ENCODE peak calls at places on chromosomes 11 and 22, in six cellular contexts. One of them, this sample, is unnamed.

GRCh38 chr11:6736495-6737121 is 35.2 kb downstream of the OR2AG2 start:
- DNase-seq in G401: no peak
- DNase-seq in T-helper 2 cell: peak
- DNase-seq in foreskin fibroblast: no peak
- DNase-seq in activated CD4-positive, CD25-positive, alpha-beta regulatory T cell: no peak
- DNase-seq in activated CD8-positive, alpha-beta memory T cell treated with anti-CD3 and anti-CD28 coated beads for 1 hour: no peak
- DNase-seq in this sample: no peak

GRCh38 chr22:39144101-39144815 is 8.2 kb downstream of the CBX7 start:
- DNase-seq in G401: peak
- DNase-seq in T-helper 2 cell: peak
- DNase-seq in foreskin fibroblast: peak
- DNase-seq in activated CD4-positive, CD25-positive, alpha-beta regulatory T cell: no peak
- DNase-seq in activated CD8-positive, alpha-beta memory T cell treated with anti-CD3 and anti-CD28 coated beads for 1 hour: no peak
- DNase-seq in this sample: peak

GRCh38 chr11:105910095-105910715 is 111.8 kb downstream of the MSANTD4 start:
- DNase-seq in G401: no peak
- DNase-seq in T-helper 2 cell: no peak
- DNase-seq in foreskin fibroblast: peak
- DNase-seq in activated CD4-positive, CD25-positive, alpha-beta regulatory T cell: no peak
- DNase-seq in activated CD8-positive, alpha-beta memory T cell treated with anti-CD3 and anti-CD28 coated beads for 1 hour: no peak
- DNase-seq in this sample: no peak

GRCh38 chr11:95145430-95146063 is 55.9 kb downstream of the ENDOD1 start:
- DNase-seq in G401: no peak
- DNase-seq in T-helper 2 cell: no peak
- DNase-seq in foreskin fibroblast: no peak
- DNase-seq in activated CD4-positive, CD25-positive, alpha-beta regulatory T cell: no peak
- DNase-seq in activated CD8-positive, alpha-beta memory T cell treated with anti-CD3 and anti-CD28 coated beads for 1 hour: no peak
- DNase-seq in this sample: no peak

GRCh38 chr22:32202539-32203180 is 2.2 kb downstream of the RFPL2 start:
- DNase-seq in G401: peak
- DNase-seq in T-helper 2 cell: peak
- DNase-seq in foreskin fibroblast: peak
- DNase-seq in activated CD4-positive, CD25-positive, alpha-beta regulatory T cell: no peak
- DNase-seq in activated CD8-positive, alpha-beta memory T cell treated with anti-CD3 and anti-CD28 coated beads for 1 hour: no peak
- DNase-seq in this sample: peak

GRCh38 chr11:86183694-86184093 is 60.9 kb upstream of the EED start:
- DNase-seq in G401: no peak
- DNase-seq in T-helper 2 cell: peak
- DNase-seq in foreskin fibroblast: peak
- DNase-seq in activated CD4-positive, CD25-positive, alpha-beta regulatory T cell: no peak
- DNase-seq in activated CD8-positive, alpha-beta memory T cell treated with anti-CD3 and anti-CD28 coated beads for 1 hour: no peak
- DNase-seq in this sample: no peak

GRCh38 chr11:60378359-60378758 is at the start of gene MS4A7:
- DNase-seq in G401: no peak
- DNase-seq in T-helper 2 cell: peak
- DNase-seq in foreskin fibroblast: no peak
- DNase-seq in activated CD4-positive, CD25-positive, alpha-beta regulatory T cell: no peak
- DNase-seq in activated CD8-positive, alpha-beta memory T cell treated with anti-CD3 and anti-CD28 coated beads for 1 hour: no peak
- DNase-seq in this sample: peak

GRCh38 chr11:38835986-38836385 is 2237.9 kb upstream of the RAG2 start:
- DNase-seq in G401: no peak
- DNase-seq in T-helper 2 cell: no peak
- DNase-seq in foreskin fibroblast: no peak
- DNase-seq in activated CD4-positive, CD25-positive, alpha-beta regulatory T cell: no peak
- DNase-seq in activated CD8-positive, alpha-beta memory T cell treated with anti-CD3 and anti-CD28 coated beads for 1 hour: no peak
- DNase-seq in this sample: no peak

GRCh38 chr11:115548878-115549528 is 44.8 kb upstream of the CADM1 start:
- DNase-seq in G401: no peak
- DNase-seq in T-helper 2 cell: no peak
- DNase-seq in foreskin fibroblast: no peak
- DNase-seq in activated CD4-positive, CD25-positive, alpha-beta regulatory T cell: no peak
- DNase-seq in activated CD8-positive, alpha-beta memory T cell treated with anti-CD3 and anti-CD28 coated beads for 1 hour: no peak
- DNase-seq in this sample: no peak

GRCh38 chr11:10809373-10810199 is 860 bp upstream of the EIF4G2 start:
- DNase-seq in G401: peak
- DNase-seq in T-helper 2 cell: peak
- DNase-seq in foreskin fibroblast: peak
- DNase-seq in activated CD4-positive, CD25-positive, alpha-beta regulatory T cell: no peak
- DNase-seq in activated CD8-positive, alpha-beta memory T cell treated with anti-CD3 and anti-CD28 coated beads for 1 hour: no peak
- DNase-seq in this sample: no peak

GRCh38 chr22:45460288-45461109 is 42.2 kb upstream of the FBLN1 start:
- DNase-seq in G401: no peak
- DNase-seq in T-helper 2 cell: no peak
- DNase-seq in foreskin fibroblast: peak
- DNase-seq in activated CD4-positive, CD25-positive, alpha-beta regulatory T cell: no peak
- DNase-seq in activated CD8-positive, alpha-beta memory T cell treated with anti-CD3 and anti-CD28 coated beads for 1 hour: no peak
- DNase-seq in this sample: no peak

GRCh38 chr11:27934830-27935145 is 173.2 kb downstream of the KIF18A start:
- DNase-seq in G401: peak
- DNase-seq in T-helper 2 cell: no peak
- DNase-seq in foreskin fibroblast: peak
- DNase-seq in activated CD4-positive, CD25-positive, alpha-beta regulatory T cell: no peak
- DNase-seq in activated CD8-positive, alpha-beta memory T cell treated with anti-CD3 and anti-CD28 coated beads for 1 hour: no peak
- DNase-seq in this sample: no peak

GRCh38 chr11:31651208-31651607 is 141.6 kb downstream of the ELP4 start:
- DNase-seq in G401: no peak
- DNase-seq in T-helper 2 cell: no peak
- DNase-seq in foreskin fibroblast: no peak
- DNase-seq in activated CD4-positive, CD25-positive, alpha-beta regulatory T cell: no peak
- DNase-seq in activated CD8-positive, alpha-beta memory T cell treated with anti-CD3 and anti-CD28 coated beads for 1 hour: no peak
- DNase-seq in this sample: no peak

GRCh38 chr11:104668797-104669463 is 229.3 kb downstream of the CASP12 start:
- DNase-seq in G401: no peak
- DNase-seq in T-helper 2 cell: peak
- DNase-seq in foreskin fibroblast: peak
- DNase-seq in activated CD4-positive, CD25-positive, alpha-beta regulatory T cell: no peak
- DNase-seq in activated CD8-positive, alpha-beta memory T cell treated with anti-CD3 and anti-CD28 coated beads for 1 hour: no peak
- DNase-seq in this sample: no peak

GRCh38 chr11:67422894-67423293 is 5.4 kb upstream of the RPS6KB2 start:
- DNase-seq in G401: no peak
- DNase-seq in T-helper 2 cell: no peak
- DNase-seq in foreskin fibroblast: no peak
- DNase-seq in activated CD4-positive, CD25-positive, alpha-beta regulatory T cell: no peak
- DNase-seq in activated CD8-positive, alpha-beta memory T cell treated with anti-CD3 and anti-CD28 coated beads for 1 hour: no peak
- DNase-seq in this sample: no peak

GRCh38 chr11:82883853-82884252 is 16.4 kb downstream of the PRCP start:
- DNase-seq in G401: no peak
- DNase-seq in T-helper 2 cell: no peak
- DNase-seq in foreskin fibroblast: no peak
- DNase-seq in activated CD4-positive, CD25-positive, alpha-beta regulatory T cell: no peak
- DNase-seq in activated CD8-positive, alpha-beta memory T cell treated with anti-CD3 and anti-CD28 coated beads for 1 hour: no peak
- DNase-seq in this sample: no peak

GRCh38 chr11:22331771-22332170 is 6.4 kb upstream of the SLC17A6 start:
- DNase-seq in G401: no peak
- DNase-seq in T-helper 2 cell: no peak
- DNase-seq in foreskin fibroblast: no peak
- DNase-seq in activated CD4-positive, CD25-positive, alpha-beta regulatory T cell: no peak
- DNase-seq in activated CD8-positive, alpha-beta memory T cell treated with anti-CD3 and anti-CD28 coated beads for 1 hour: no peak
- DNase-seq in this sample: no peak

GRCh38 chr11:120031612-120032600 is 106.0 kb downstream of the TRIM29 start:
- DNase-seq in G401: peak
- DNase-seq in T-helper 2 cell: no peak
- DNase-seq in foreskin fibroblast: no peak
- DNase-seq in activated CD4-positive, CD25-positive, alpha-beta regulatory T cell: no peak
- DNase-seq in activated CD8-positive, alpha-beta memory T cell treated with anti-CD3 and anti-CD28 coated beads for 1 hour: no peak
- DNase-seq in this sample: no peak

GRCh38 chr22:35394810-35395563 is 5.0 kb upstream of the MCM5 start:
- DNase-seq in G401: no peak
- DNase-seq in T-helper 2 cell: no peak
- DNase-seq in foreskin fibroblast: no peak
- DNase-seq in activated CD4-positive, CD25-positive, alpha-beta regulatory T cell: no peak
- DNase-seq in activated CD8-positive, alpha-beta memory T cell treated with anti-CD3 and anti-CD28 coated beads for 1 hour: no peak
- DNase-seq in this sample: no peak

GRCh38 chr11:22130462-22131053 is 62.3 kb upstream of the ANO5 start:
- DNase-seq in G401: peak
- DNase-seq in T-helper 2 cell: no peak
- DNase-seq in foreskin fibroblast: no peak
- DNase-seq in activated CD4-positive, CD25-positive, alpha-beta regulatory T cell: no peak
- DNase-seq in activated CD8-positive, alpha-beta memory T cell treated with anti-CD3 and anti-CD28 coated beads for 1 hour: no peak
- DNase-seq in this sample: no peak

GRCh38 chr11:13116491-13116890 is 107.4 kb downstream of the RASSF10 start:
- DNase-seq in G401: no peak
- DNase-seq in T-helper 2 cell: no peak
- DNase-seq in foreskin fibroblast: peak
- DNase-seq in activated CD4-positive, CD25-positive, alpha-beta regulatory T cell: no peak
- DNase-seq in activated CD8-positive, alpha-beta memory T cell treated with anti-CD3 and anti-CD28 coated beads for 1 hour: no peak
- DNase-seq in this sample: no peak

GRCh38 chr22:30178180-30179126 is 68.1 kb downstream of the LIF start:
- DNase-seq in G401: no peak
- DNase-seq in T-helper 2 cell: peak
- DNase-seq in foreskin fibroblast: no peak
- DNase-seq in activated CD4-positive, CD25-positive, alpha-beta regulatory T cell: no peak
- DNase-seq in activated CD8-positive, alpha-beta memory T cell treated with anti-CD3 and anti-CD28 coated beads for 1 hour: no peak
- DNase-seq in this sample: no peak

GRCh38 chr11:90243534-90243933 is 20.7 kb upstream of the CHORDC1 start:
- DNase-seq in G401: no peak
- DNase-seq in T-helper 2 cell: no peak
- DNase-seq in foreskin fibroblast: no peak
- DNase-seq in activated CD4-positive, CD25-positive, alpha-beta regulatory T cell: no peak
- DNase-seq in activated CD8-positive, alpha-beta memory T cell treated with anti-CD3 and anti-CD28 coated beads for 1 hour: no peak
- DNase-seq in this sample: no peak

GRCh38 chr11:73210916-73211667 is 7.0 kb upstream of the P2RY2 start:
- DNase-seq in G401: no peak
- DNase-seq in T-helper 2 cell: no peak
- DNase-seq in foreskin fibroblast: no peak
- DNase-seq in activated CD4-positive, CD25-positive, alpha-beta regulatory T cell: no peak
- DNase-seq in activated CD8-positive, alpha-beta memory T cell treated with anti-CD3 and anti-CD28 coated beads for 1 hour: no peak
- DNase-seq in this sample: peak

GRCh38 chr11:11000546-11001283 is 142.9 kb upstream of the ZBED5 start:
- DNase-seq in G401: no peak
- DNase-seq in T-helper 2 cell: no peak
- DNase-seq in foreskin fibroblast: no peak
- DNase-seq in activated CD4-positive, CD25-positive, alpha-beta regulatory T cell: no peak
- DNase-seq in activated CD8-positive, alpha-beta memory T cell treated with anti-CD3 and anti-CD28 coated beads for 1 hour: no peak
- DNase-seq in this sample: no peak

GRCh38 chr11:35357893-35358292 is 61.5 kb downstream of the SLC1A2 start:
- DNase-seq in G401: no peak
- DNase-seq in T-helper 2 cell: no peak
- DNase-seq in foreskin fibroblast: peak
- DNase-seq in activated CD4-positive, CD25-positive, alpha-beta regulatory T cell: no peak
- DNase-seq in activated CD8-positive, alpha-beta memory T cell treated with anti-CD3 and anti-CD28 coated beads for 1 hour: no peak
- DNase-seq in this sample: no peak

GRCh38 chr11:44978961-44979331 is 28.3 kb upstream of the TP53I11 start:
- DNase-seq in G401: no peak
- DNase-seq in T-helper 2 cell: no peak
- DNase-seq in foreskin fibroblast: no peak
- DNase-seq in activated CD4-positive, CD25-positive, alpha-beta regulatory T cell: no peak
- DNase-seq in activated CD8-positive, alpha-beta memory T cell treated with anti-CD3 and anti-CD28 coated beads for 1 hour: no peak
- DNase-seq in this sample: peak

GRCh38 chr11:117809236-117810055 is 12.4 kb upstream of the DSCAML1 start:
- DNase-seq in G401: peak
- DNase-seq in T-helper 2 cell: peak
- DNase-seq in foreskin fibroblast: peak
- DNase-seq in activated CD4-positive, CD25-positive, alpha-beta regulatory T cell: peak
- DNase-seq in activated CD8-positive, alpha-beta memory T cell treated with anti-CD3 and anti-CD28 coated beads for 1 hour: no peak
- DNase-seq in this sample: peak

GRCh38 chr22:25370322-25370721 is 150.9 kb downstream of the CRYBB2 start:
- DNase-seq in G401: no peak
- DNase-seq in T-helper 2 cell: no peak
- DNase-seq in foreskin fibroblast: no peak
- DNase-seq in activated CD4-positive, CD25-positive, alpha-beta regulatory T cell: no peak
- DNase-seq in activated CD8-positive, alpha-beta memory T cell treated with anti-CD3 and anti-CD28 coated beads for 1 hour: no peak
- DNase-seq in this sample: no peak

GRCh38 chr11:68749501-68750196 is 1.7 kb downstream of the TESMIN start:
- DNase-seq in G401: no peak
- DNase-seq in T-helper 2 cell: no peak
- DNase-seq in foreskin fibroblast: peak
- DNase-seq in activated CD4-positive, CD25-positive, alpha-beta regulatory T cell: no peak
- DNase-seq in activated CD8-positive, alpha-beta memory T cell treated with anti-CD3 and anti-CD28 coated beads for 1 hour: no peak
- DNase-seq in this sample: no peak

GRCh38 chr22:21915624-21916308 is 36.9 kb downstream of the PPM1F start:
- DNase-seq in G401: no peak
- DNase-seq in T-helper 2 cell: no peak
- DNase-seq in foreskin fibroblast: no peak
- DNase-seq in activated CD4-positive, CD25-positive, alpha-beta regulatory T cell: no peak
- DNase-seq in activated CD8-positive, alpha-beta memory T cell treated with anti-CD3 and anti-CD28 coated beads for 1 hour: no peak
- DNase-seq in this sample: no peak

GRCh38 chr11:16591157-16591556 is 147.3 kb upstream of the C11orf58 start:
- DNase-seq in G401: no peak
- DNase-seq in T-helper 2 cell: no peak
- DNase-seq in foreskin fibroblast: no peak
- DNase-seq in activated CD4-positive, CD25-positive, alpha-beta regulatory T cell: no peak
- DNase-seq in activated CD8-positive, alpha-beta memory T cell treated with anti-CD3 and anti-CD28 coated beads for 1 hour: no peak
- DNase-seq in this sample: no peak

GRCh38 chr22:36946436-36947158 is 33.2 kb downstream of the CSF2RB start:
- DNase-seq in G401: no peak
- DNase-seq in T-helper 2 cell: peak
- DNase-seq in foreskin fibroblast: peak
- DNase-seq in activated CD4-positive, CD25-positive, alpha-beta regulatory T cell: no peak
- DNase-seq in activated CD8-positive, alpha-beta memory T cell treated with anti-CD3 and anti-CD28 coated beads for 1 hour: no peak
- DNase-seq in this sample: no peak

GRCh38 chr11:83574516-83574915 is 288.3 kb upstream of the CCDC90B start:
- DNase-seq in G401: no peak
- DNase-seq in T-helper 2 cell: no peak
- DNase-seq in foreskin fibroblast: peak
- DNase-seq in activated CD4-positive, CD25-positive, alpha-beta regulatory T cell: no peak
- DNase-seq in activated CD8-positive, alpha-beta memory T cell treated with anti-CD3 and anti-CD28 coated beads for 1 hour: no peak
- DNase-seq in this sample: no peak

GRCh38 chr11:134139873-134140331 is 71.0 kb downstream of the JAM3 start:
- DNase-seq in G401: peak
- DNase-seq in T-helper 2 cell: peak
- DNase-seq in foreskin fibroblast: peak
- DNase-seq in activated CD4-positive, CD25-positive, alpha-beta regulatory T cell: no peak
- DNase-seq in activated CD8-positive, alpha-beta memory T cell treated with anti-CD3 and anti-CD28 coated beads for 1 hour: no peak
- DNase-seq in this sample: no peak